ENCODE peak calls at places on chromosomes 16 and 17, in four cellular contexts. One of them, this sample, is unnamed.

GRCh38 chr17:45172541-45173286 is 11.0 kb downstream of the HEXIM2 start:
- DNase-seq in thoracic aorta: peak; percentile 73
- DNase-seq in HCT116: peak; percentile 87
- DNase-seq in heart left ventricle: peak; percentile 83
- DNase-seq in this sample: peak; percentile 88

GRCh38 chr17:38559880-38560230 is 45.9 kb downstream of the SRCIN1 start:
- DNase-seq in thoracic aorta: no peak
- DNase-seq in HCT116: no peak
- DNase-seq in heart left ventricle: no peak
- DNase-seq in this sample: no peak

GRCh38 chr17:27070836-27071235 is 223.1 kb upstream of the WSB1 start:
- DNase-seq in heart left ventricle: no peak
- DNase-seq in HCT116: no peak
- DNase-seq in thoracic aorta: no peak
- DNase-seq in this sample: no peak

GRCh38 chr17:17818088-17818526 is 18.7 kb downstream of the SREBF1 start:
- DNase-seq in HCT116: no peak
- DNase-seq in heart left ventricle: no peak
- DNase-seq in thoracic aorta: no peak
- DNase-seq in this sample: no peak

GRCh38 chr17:13557077-13557476 is 44.7 kb downstream of the HS3ST3A1 start:
- DNase-seq in thoracic aorta: no peak
- DNase-seq in HCT116: no peak
- DNase-seq in heart left ventricle: no peak
- DNase-seq in this sample: no peak

GRCh38 chr17:52965856-52966255 is 807.3 kb upstream of the CA10 start:
- DNase-seq in HCT116: no peak
- DNase-seq in heart left ventricle: no peak
- DNase-seq in thoracic aorta: no peak
- DNase-seq in this sample: no peak

GRCh38 chr16:8402981-8403853 is 187.1 kb downstream of the TMEM114 start:
- DNase-seq in HCT116: no peak
- DNase-seq in thoracic aorta: no peak
- DNase-seq in heart left ventricle: no peak
- DNase-seq in this sample: no peak

GRCh38 chr17:64174686-64175456 is 44.9 kb upstream of the ERN1 start:
- DNase-seq in thoracic aorta: no peak
- DNase-seq in HCT116: no peak
- DNase-seq in heart left ventricle: peak; percentile 50
- DNase-seq in this sample: peak; percentile 31

GRCh38 chr16:4692460-4693295 is 684 bp upstream of the NUDT16L1 start:
- DNase-seq in heart left ventricle: peak; percentile 46
- DNase-seq in thoracic aorta: no peak
- DNase-seq in HCT116: no peak
- DNase-seq in this sample: peak; percentile 54

GRCh38 chr17:28954886-28955285 is 3.6 kb upstream of the PHF12 start:
- DNase-seq in HCT116: no peak
- DNase-seq in heart left ventricle: no peak
- DNase-seq in thoracic aorta: no peak
- DNase-seq in this sample: no peak

GRCh38 chr16:30805370-30806169 is 18.6 kb upstream of the ZNF629 start:
- DNase-seq in heart left ventricle: peak; percentile 94
- DNase-seq in thoracic aorta: peak; percentile 46
- DNase-seq in HCT116: peak; percentile 56
- DNase-seq in this sample: peak; percentile 96

GRCh38 chr17:73187203-73187769 is 5.6 kb upstream of the COG1 start:
- DNase-seq in thoracic aorta: no peak
- DNase-seq in HCT116: no peak
- DNase-seq in heart left ventricle: no peak
- DNase-seq in this sample: no peak

GRCh38 chr16:56275076-56275475 is 83.8 kb downstream of the GNAO1 start:
- DNase-seq in heart left ventricle: no peak
- DNase-seq in HCT116: no peak
- DNase-seq in thoracic aorta: no peak
- DNase-seq in this sample: no peak

GRCh38 chr17:4463818-4464501 is 30.2 kb downstream of the SPNS3 start:
- DNase-seq in HCT116: no peak
- DNase-seq in heart left ventricle: peak; percentile 61
- DNase-seq in thoracic aorta: no peak
- DNase-seq in this sample: no peak

GRCh38 chr17:74276051-74276476 is 2.0 kb downstream of the DNAI2 start:
- DNase-seq in thoracic aorta: no peak
- DNase-seq in HCT116: no peak
- DNase-seq in heart left ventricle: peak; percentile 79
- DNase-seq in this sample: peak; percentile 29

GRCh38 chr17:41689497-41690299 is 1.0 kb downstream of the EIF1 start:
- DNase-seq in HCT116: no peak
- DNase-seq in heart left ventricle: no peak
- DNase-seq in thoracic aorta: no peak
- DNase-seq in this sample: no peak

GRCh38 chr16:12315330-12316138 is 339.0 kb downstream of the SNX29 start:
- DNase-seq in heart left ventricle: no peak
- DNase-seq in HCT116: no peak
- DNase-seq in thoracic aorta: no peak
- DNase-seq in this sample: no peak

GRCh38 chr16:85574672-85575475 is 38.2 kb upstream of the GSE1 start:
- DNase-seq in thoracic aorta: no peak
- DNase-seq in HCT116: no peak
- DNase-seq in heart left ventricle: no peak
- DNase-seq in this sample: no peak

GRCh38 chr16:84603115-84603816 is 14.6 kb downstream of the COTL1 start:
- DNase-seq in thoracic aorta: peak; percentile 83
- DNase-seq in HCT116: peak; percentile 55
- DNase-seq in heart left ventricle: peak; percentile 86
- DNase-seq in this sample: peak; percentile 93

GRCh38 chr16:10609410-10609774 is 29.0 kb upstream of the EMP2 start:
- DNase-seq in HCT116: no peak
- DNase-seq in heart left ventricle: no peak
- DNase-seq in thoracic aorta: no peak
- DNase-seq in this sample: no peak

GRCh38 chr17:55833311-55833710 is 82.5 kb downstream of the PCTP start:
- DNase-seq in HCT116: no peak
- DNase-seq in heart left ventricle: no peak
- DNase-seq in thoracic aorta: no peak
- DNase-seq in this sample: no peak

GRCh38 chr17:16999931-17000625 is 28.2 kb upstream of the TNFRSF13B start:
- DNase-seq in heart left ventricle: no peak
- DNase-seq in HCT116: no peak
- DNase-seq in thoracic aorta: no peak
- DNase-seq in this sample: no peak

GRCh38 chr16:30637952-30638351 is 12.8 kb upstream of the PRR14 start:
- DNase-seq in heart left ventricle: no peak
- DNase-seq in thoracic aorta: no peak
- DNase-seq in HCT116: peak; percentile 62
- DNase-seq in this sample: no peak

GRCh38 chr17:927611-928461 is 51.7 kb downstream of the NXN start:
- DNase-seq in heart left ventricle: no peak
- DNase-seq in HCT116: peak; percentile 76
- DNase-seq in thoracic aorta: no peak
- DNase-seq in this sample: no peak

GRCh38 chr16:70714526-70715112 is 28.8 kb upstream of the MTSS2 start:
- DNase-seq in thoracic aorta: no peak
- DNase-seq in HCT116: no peak
- DNase-seq in heart left ventricle: no peak
- DNase-seq in this sample: no peak

GRCh38 chr16:31105677-31106213 is 2.4 kb upstream of the BCKDK start:
- DNase-seq in HCT116: no peak
- DNase-seq in thoracic aorta: peak; percentile 53
- DNase-seq in heart left ventricle: peak; percentile 93
- DNase-seq in this sample: peak; percentile 96

GRCh38 chr17:16288860-16289571 is 64.3 kb downstream of the CENPV start:
- DNase-seq in HCT116: no peak
- DNase-seq in heart left ventricle: no peak
- DNase-seq in thoracic aorta: no peak
- DNase-seq in this sample: no peak

GRCh38 chr16:77169650-77170236 is 21.2 kb upstream of the MON1B start:
- DNase-seq in HCT116: peak; percentile 42
- DNase-seq in thoracic aorta: no peak
- DNase-seq in heart left ventricle: peak; percentile 28
- DNase-seq in this sample: no peak

GRCh38 chr16:9003322-9003721 is 39.6 kb upstream of the USP7 start:
- DNase-seq in HCT116: no peak
- DNase-seq in thoracic aorta: no peak
- DNase-seq in heart left ventricle: no peak
- DNase-seq in this sample: no peak

GRCh38 chr16:46947900-46948547 is 25.4 kb downstream of the DNAJA2 start:
- DNase-seq in heart left ventricle: no peak
- DNase-seq in thoracic aorta: no peak
- DNase-seq in HCT116: peak; percentile 29
- DNase-seq in this sample: no peak

GRCh38 chr16:88983157-88983556 is 6.2 kb upstream of the CBFA2T3 start:
- DNase-seq in thoracic aorta: no peak
- DNase-seq in heart left ventricle: no peak
- DNase-seq in HCT116: no peak
- DNase-seq in this sample: no peak

GRCh38 chr16:15899538-15900100 is 11.2 kb upstream of the CEP20 start:
- DNase-seq in HCT116: peak; percentile 99
- DNase-seq in thoracic aorta: no peak
- DNase-seq in heart left ventricle: no peak
- DNase-seq in this sample: no peak
- H3K27ac ChIP-seq in HCT116: peak overlapping the region; percentile 87
- H3K27ac ChIP-seq in thoracic aorta: no peak overlapping the region
- H3K27ac ChIP-seq in heart left ventricle: no peak overlapping the region
- H3K27ac ChIP-seq in this sample: no peak overlapping the region

GRCh38 chr16:75019586-75019985 is 20.8 kb downstream of the ZNRF1 start:
- DNase-seq in heart left ventricle: no peak
- DNase-seq in thoracic aorta: no peak
- DNase-seq in HCT116: no peak
- DNase-seq in this sample: no peak

GRCh38 chr16:75019007-75019406 is 20.2 kb downstream of the ZNRF1 start:
- DNase-seq in thoracic aorta: no peak
- DNase-seq in heart left ventricle: no peak
- DNase-seq in HCT116: no peak
- DNase-seq in this sample: no peak

GRCh38 chr16:75023019-75023418 is 24.2 kb downstream of the ZNRF1 start:
- DNase-seq in heart left ventricle: no peak
- DNase-seq in thoracic aorta: no peak
- DNase-seq in HCT116: no peak
- DNase-seq in this sample: no peak

GRCh38 chr16:75022567-75022966 is 23.7 kb downstream of the ZNRF1 start:
- DNase-seq in HCT116: no peak
- DNase-seq in heart left ventricle: no peak
- DNase-seq in thoracic aorta: no peak
- DNase-seq in this sample: no peak

GRCh38 chr16:75021410-75021809 is 22.6 kb downstream of the ZNRF1 start:
- DNase-seq in heart left ventricle: no peak
- DNase-seq in HCT116: no peak
- DNase-seq in thoracic aorta: no peak
- DNase-seq in this sample: no peak
- H3K4me3 ChIP-seq in heart left ventricle: no peak overlapping the region
- H3K4me3 ChIP-seq in HCT116: no peak overlapping the region
- H3K4me3 ChIP-seq in thoracic aorta: no peak overlapping the region
- H3K4me3 ChIP-seq in this sample: no peak overlapping the region

DNA sequence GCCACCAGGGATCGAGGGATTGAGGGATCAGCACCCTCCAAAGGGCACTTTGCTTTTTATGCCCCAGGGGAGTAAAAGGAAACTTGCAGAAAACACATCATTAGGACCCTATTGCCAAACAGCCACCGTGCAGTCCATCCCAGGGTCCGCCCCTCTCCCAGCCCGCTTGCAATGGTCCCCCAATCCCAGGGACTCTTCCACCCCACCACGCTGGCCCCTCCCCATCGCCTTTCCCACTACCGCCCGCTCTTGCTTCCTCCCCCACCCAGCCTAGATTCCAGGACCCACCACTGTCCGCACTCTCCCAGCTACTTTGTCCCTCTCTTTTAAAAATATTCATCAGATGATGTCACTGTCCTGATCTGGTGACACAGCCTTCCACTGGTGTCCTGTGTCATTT is 128.1 kb downstream of the RBFOX3 start:
- DNase-seq in heart left ventricle: no peak
- DNase-seq in HCT116: no peak
- DNase-seq in thoracic aorta: no peak
- DNase-seq in this sample: no peak
- TF ChIP-seq CTCF in heart left ventricle: no peak
- TF ChIP-seq CTCF in HCT116: no peak
- TF ChIP-seq CTCF in thoracic aorta: no peak
- TF ChIP-seq CTCF in this sample: no peak

GRCh38 chr16:75053791-75054555 is 55.1 kb downstream of the ZNRF1 start:
- DNase-seq in thoracic aorta: no peak
- DNase-seq in HCT116: peak; percentile 40
- DNase-seq in heart left ventricle: peak; percentile 83
- DNase-seq in this sample: peak; percentile 69

GRCh38 chr16:75052481-75053211 is 53.8 kb downstream of the ZNRF1 start:
- DNase-seq in heart left ventricle: no peak
- DNase-seq in HCT116: no peak
- DNase-seq in thoracic aorta: no peak
- DNase-seq in this sample: no peak

GRCh38 chr16:75058815-75059214 is 57.8 kb downstream of the LDHD start:
- DNase-seq in thoracic aorta: no peak
- DNase-seq in HCT116: no peak
- DNase-seq in heart left ventricle: no peak
- DNase-seq in this sample: no peak

GRCh38 chr16:75059411-75059810 is 57.2 kb downstream of the LDHD start:
- DNase-seq in heart left ventricle: no peak
- DNase-seq in HCT116: no peak
- DNase-seq in thoracic aorta: no peak
- DNase-seq in this sample: no peak

DNA sequence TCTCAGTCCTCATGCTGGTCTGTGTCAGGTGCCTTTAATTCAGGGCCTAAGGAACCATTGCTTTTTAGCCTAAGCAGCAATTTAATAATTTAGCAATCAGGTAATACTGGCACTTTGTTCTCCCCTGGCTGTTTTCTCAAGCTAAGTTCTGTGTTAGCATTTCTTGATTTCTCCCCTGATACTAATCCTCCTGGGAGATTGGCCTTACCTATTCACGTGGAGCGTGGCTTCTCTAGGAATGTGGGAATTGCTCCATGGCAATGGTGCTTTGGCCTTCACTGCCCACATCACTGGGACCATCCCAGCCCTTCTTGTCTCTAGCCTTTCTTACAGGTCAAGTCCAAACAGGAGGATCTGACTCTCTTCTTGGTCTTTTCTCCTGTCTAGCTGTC is 55.7 kb downstream of the ZNRF1 start:
- DNase-seq in heart left ventricle: no peak
- DNase-seq in thoracic aorta: no peak
- DNase-seq in HCT116: no peak
- DNase-seq in this sample: no peak
- H3K27ac ChIP-seq in heart left ventricle: peak overlapping the region; percentile 45
- H3K27ac ChIP-seq in thoracic aorta: no peak overlapping the region
- H3K27ac ChIP-seq in HCT116: peak overlapping the region; percentile 41
- H3K27ac ChIP-seq in this sample: peak overlapping the region; percentile 68